ENCODE peak calls at places on chromosome 4, in five cellular contexts. I, G, F, Z and B are unnamed samples.

GRCh38 chr4:32147446-32148064 is 1427.4 kb downstream of the PCDH7 start:
- DNase-seq in Z (no peak), F (no peak), G (no peak), I (no peak), B (no peak)

GRCh38 chr4:112968456-112969159 is 80.8 kb upstream of the ANK2 start:
- DNase-seq in Z (no peak), F (no peak), I (no peak), G (no peak), B (no peak)

GRCh38 chr4:167940217-167940616 is 152.1 kb upstream of the ANXA10 start:
- DNase-seq in F (no peak), Z (no peak), G (no peak), I (no peak), B (no peak)

GRCh38 chr4:121072080-121072835 is at the start of gene NDNF:
- DNase-seq in F (no peak), G (peak), I (no peak), Z (no peak), B (peak)

GRCh38 chr4:76208005-76208765 is 5.4 kb downstream of the SCARB2 start:
- DNase-seq in I (no peak), Z (no peak), G (peak), F (no peak), B (peak)

GRCh38 chr4:121246698-121247097 is 82.6 kb upstream of the TNIP3 start:
- DNase-seq in Z (no peak), I (no peak), F (no peak), G (no peak), B (no peak)

GRCh38 chr4:10783351-10783750 is 98.8 kb upstream of the CLNK start:
- DNase-seq in F (no peak), I (no peak), G (no peak), Z (no peak), B (no peak)

GRCh38 chr4:44157611-44158277 is 290.9 kb downstream of the KCTD8 start:
- DNase-seq in Z (no peak), F (no peak), I (no peak), G (no peak), B (peak)

GRCh38 chr4:76665139-76665538 is 230.1 kb downstream of the SHROOM3 start:
- DNase-seq in I (peak), G (no peak), F (no peak), Z (no peak), B (no peak)

GRCh38 chr4:159435561-159436023 is 332.7 kb downstream of the RAPGEF2 start:
- DNase-seq in F (no peak), G (no peak), Z (peak), I (no peak), B (no peak)

GRCh38 chr4:53716011-53716410 is 124.7 kb upstream of the LNX1 start:
- DNase-seq in F (no peak), Z (no peak), G (no peak), I (no peak), B (no peak)

GRCh38 chr4:145760961-145761929 is 81.3 kb downstream of the C4orf51 start:
- DNase-seq in Z (no peak), F (no peak), G (no peak), I (no peak), B (no peak)

GRCh38 chr4:149009223-149009622 is 567.0 kb upstream of the NR3C2 start:
- DNase-seq in F (no peak), Z (no peak), G (no peak), I (no peak), B (no peak)

GRCh38 chr4:90081432-90082195 is 45.6 kb upstream of the CCSER1 start:
- DNase-seq in F (no peak), I (no peak), Z (no peak), G (no peak), B (no peak)

GRCh38 chr4:179353791-179354190 is 1911.6 kb upstream of the AGA start:
- DNase-seq in F (no peak), I (no peak), Z (no peak), G (no peak), B (no peak)

GRCh38 chr4:7059673-7060072 is 8.2 kb downstream of the GRPEL1 start:
- DNase-seq in G (no peak), Z (no peak), I (no peak), F (no peak), B (no peak)

GRCh38 chr4:158769175-158769831 is 477 bp downstream of the FNIP2 start:
- DNase-seq in G (no peak), I (no peak), Z (no peak), F (peak), B (no peak)

GRCh38 chr4:174136013-174136412 is 147.5 kb downstream of the FBXO8 start:
- DNase-seq in G (peak), Z (no peak), I (no peak), F (no peak), B (no peak)

GRCh38 chr4:165394275-165394674 is 15.5 kb downstream of the CPE start:
- DNase-seq in F (no peak), Z (no peak), G (no peak), I (no peak), B (no peak)

GRCh38 chr4:579543-580175 is 3.6 kb upstream of the TMEM271 start:
- DNase-seq in I (no peak), F (no peak), Z (no peak), G (no peak), B (no peak)

GRCh38 chr4:150457802-150458201 is 124.1 kb upstream of the MAB21L2 start:
- DNase-seq in G (no peak), Z (no peak), I (no peak), F (no peak), B (no peak)

GRCh38 chr4:53055716-53056413 is 193.7 kb downstream of the RASL11B start:
- DNase-seq in I (no peak), F (no peak), G (no peak), Z (no peak), B (no peak)

GRCh38 chr4:180280076-180280475 is 1963.1 kb upstream of the TENM3 start:
- DNase-seq in G (no peak), F (no peak), Z (peak), I (no peak), B (no peak)

DNA sequence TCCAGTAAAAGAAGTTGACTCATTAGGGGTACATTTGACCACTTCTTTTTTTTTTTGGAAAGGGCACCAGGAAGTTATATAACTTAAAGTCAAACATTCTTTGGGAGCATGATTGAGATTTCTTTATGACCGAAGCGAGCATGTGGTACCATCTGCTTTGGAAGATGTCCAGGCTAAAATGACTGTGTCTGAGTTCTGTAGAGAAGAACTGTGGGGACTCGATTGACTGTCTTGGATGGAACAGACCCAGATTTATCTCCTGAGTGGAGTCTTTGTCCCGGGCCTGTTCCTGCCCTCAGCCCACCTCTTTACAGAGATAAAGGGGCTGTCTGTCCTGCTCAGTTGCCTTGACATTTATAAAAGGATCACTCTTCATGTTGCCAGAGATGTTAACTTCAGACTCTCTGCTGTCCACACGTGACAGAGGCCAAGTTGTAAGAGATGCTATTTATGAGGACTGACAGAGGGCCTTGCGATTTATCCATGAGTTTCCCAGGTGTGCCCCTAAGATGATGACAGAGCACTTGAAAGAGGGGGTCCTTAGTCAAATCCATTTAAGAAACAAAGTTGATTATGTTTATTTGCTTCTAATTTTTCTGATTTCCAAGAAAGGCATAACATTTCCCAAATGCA is 16.8 kb downstream of the SMIM20 start:
- DNase-seq in G (no peak), F (no peak), I (no peak), Z (no peak), B (no peak)
- TF ChIP-seq JUND in G (no peak), F (no peak), I (no peak), Z (no peak), B (no peak)

DNA sequence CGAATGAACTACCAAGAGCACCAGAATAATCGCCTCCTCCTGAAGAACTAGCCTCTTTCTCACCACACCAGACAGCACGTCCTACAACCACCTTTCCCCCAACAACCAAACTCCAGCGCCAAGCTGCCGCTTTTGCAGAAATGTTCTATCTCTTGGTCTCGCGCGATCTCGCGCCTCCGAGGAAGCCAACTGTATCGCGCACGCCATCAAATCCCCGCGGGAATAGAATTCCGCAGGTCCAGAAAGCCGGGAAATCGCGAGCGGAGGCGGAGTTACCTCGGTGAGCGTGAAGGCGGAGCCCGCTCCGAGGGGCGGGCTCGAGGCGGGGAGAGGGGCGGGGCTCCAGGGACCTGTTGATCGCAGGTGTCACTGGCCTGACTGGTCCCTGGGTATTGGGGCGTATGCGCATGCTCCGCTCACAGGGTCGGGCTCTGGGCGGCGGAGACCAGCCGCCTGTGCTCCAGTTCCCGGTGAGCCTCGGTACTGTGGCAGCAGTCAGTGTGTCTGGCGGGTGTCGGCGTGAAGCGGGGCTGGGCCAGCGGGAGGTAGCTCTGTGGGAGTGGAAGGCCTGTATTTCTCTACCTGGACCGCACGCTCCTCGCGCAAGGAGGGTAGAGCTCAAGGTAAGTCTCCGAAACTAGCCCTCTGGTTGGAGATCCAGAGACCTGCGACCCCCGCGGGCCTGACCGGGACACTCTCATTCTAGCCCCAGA is at the start of gene USP53:
- DNase-seq in Z (peak), I (peak), F (peak), G (peak), B (peak)
- TF ChIP-seq JUND in Z (no peak), I (no peak), F (peak), G (no peak), B (no peak)

GRCh38 chr4:138773321-138773720 is 242.3 kb upstream of the NOCT start:
- DNase-seq in I (no peak), Z (no peak), F (peak), G (no peak), B (no peak)
- TF ChIP-seq JUND in I (no peak), Z (no peak), F (no peak), G (no peak), B (no peak)

GRCh38 chr4:22029803-22030202 is 81.2 kb upstream of the KCNIP4 start:
- DNase-seq in Z (no peak), F (no peak), I (no peak), G (no peak), B (no peak)
- TF ChIP-seq JUND in Z (no peak), F (no peak), I (no peak), G (no peak), B (no peak)

DNA sequence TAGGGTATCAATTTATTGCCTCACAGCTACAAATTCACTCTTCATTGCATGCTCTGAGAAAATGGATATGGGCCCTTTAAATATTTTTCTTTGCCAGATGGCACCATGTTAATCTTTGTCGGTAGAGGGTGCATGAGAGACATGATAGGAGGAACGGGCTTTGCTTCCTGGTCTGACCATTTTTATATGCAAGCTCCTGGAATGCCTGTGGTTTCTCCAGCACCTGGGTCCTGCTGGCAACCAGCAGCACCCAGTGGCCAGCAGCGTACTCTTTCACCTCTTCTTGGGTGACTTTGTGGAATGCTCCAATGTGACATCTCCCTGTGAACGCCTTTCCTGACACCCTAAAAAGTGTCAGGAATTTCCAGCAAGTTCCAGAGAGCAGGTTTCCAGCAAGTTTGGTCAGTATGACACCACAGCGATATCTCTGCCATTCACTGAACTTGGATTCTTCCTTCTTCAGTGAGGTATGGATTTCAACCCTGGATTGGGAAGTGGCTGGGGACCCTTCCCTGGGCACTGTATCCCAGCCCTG is 140.3 kb upstream of the PGRMC2 start:
- DNase-seq in F (peak), I (peak), Z (no peak), G (peak), B (peak)
- TF ChIP-seq JUND in F (peak), I (no peak), Z (no peak), G (no peak), B (no peak)

DNA sequence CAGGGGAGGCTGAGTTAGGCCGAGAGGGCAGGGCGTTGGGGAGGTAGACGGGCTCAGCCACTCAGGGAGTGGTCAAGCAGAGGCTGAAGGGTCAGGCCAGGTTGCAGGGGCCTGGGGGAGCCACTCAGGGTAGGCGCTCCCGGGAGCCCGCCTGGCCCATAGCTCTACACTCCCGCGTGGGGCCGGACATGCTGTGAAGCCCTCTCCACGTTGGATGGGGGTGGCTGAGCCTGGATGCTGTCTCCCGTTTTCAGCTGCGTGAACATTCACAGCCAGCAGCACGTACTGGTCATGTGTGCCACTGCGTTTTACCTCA is 14.0 kb upstream of the MSANTD1 start:
- DNase-seq in G (no peak), I (no peak), Z (no peak), F (no peak), B (no peak)
- TF ChIP-seq JUND in G (no peak), I (no peak), Z (no peak), F (no peak), B (no peak)

GRCh38 chr4:154421618-154422017 is 70.0 kb downstream of the DCHS2 start:
- DNase-seq in I (no peak), F (no peak), G (no peak), Z (no peak), B (no peak)
- TF ChIP-seq JUND in I (no peak), F (no peak), G (no peak), Z (no peak), B (no peak)

GRCh38 chr4:185599844-185600243 is 64.5 kb upstream of the PDLIM3 start:
- DNase-seq in G (no peak), I (no peak), Z (no peak), F (no peak), B (no peak)
- TF ChIP-seq JUND in G (no peak), I (no peak), Z (no peak), F (no peak), B (no peak)